ENCODE peak calls at places on chromosome 2, in ten cellular contexts. I is fibroblast of lung; C is left cardiac atrium; P is effector memory CD8-positive, alpha-beta T cell; N is retinal pigment epithelial cell; W is ureter; F is Daoy; M is HTR-8/SVneo; A is CD4-positive, alpha-beta T cell; O is Ammon's horn. X is an unnamed sample.

GRCh38 chr2:118177318-118177717 is 89.0 kb downstream of the INSIG2 start:
- DNase-seq in I (no peak), C (no peak), P (no peak), N (no peak), W (no peak), F (no peak), M (no peak), A (no peak), O (no peak), X (no peak)

GRCh38 chr2:26805241-26805676 is 19.4 kb downstream of the CENPA start:
- DNase-seq in I (peak), C (no peak), P (no peak), N (peak), W (no peak), F (peak), M (peak), A (no peak), O (no peak), X (no peak)

GRCh38 chr2:40554665-40555294 is 102.9 kb upstream of the SLC8A1 start:
- DNase-seq in I (peak), C (peak), P (no peak), N (no peak), W (peak), F (peak), M (peak), A (no peak), O (peak), X (peak)

GRCh38 chr2:175015340-175015739 is 10.2 kb upstream of the CHN1 start:
- DNase-seq in I (no peak), C (no peak), P (no peak), N (no peak), W (no peak), F (no peak), M (no peak), A (no peak), O (no peak), X (peak)

GRCh38 chr2:35428548-35428947 is 927.0 kb upstream of the CRIM1 start:
- DNase-seq in I (no peak), C (peak), P (no peak), N (no peak), W (no peak), F (peak), M (no peak), A (no peak), O (peak), X (peak)

GRCh38 chr2:131146255-131146654 is 41.1 kb downstream of the PLEKHB2 start:
- DNase-seq in I (no peak), C (no peak), P (no peak), N (no peak), W (no peak), F (no peak), M (no peak), A (no peak), O (peak), X (no peak)

GRCh38 chr2:121974919-121975654 is 219.6 kb downstream of the TSN start:
- DNase-seq in I (peak), C (peak), P (peak), N (peak), W (peak), F (peak), M (peak), A (no peak), O (peak), X (peak)

GRCh38 chr2:44083054-44083453 is 85.6 kb upstream of the PPM1B start:
- DNase-seq in I (no peak), C (no peak), P (no peak), N (no peak), W (no peak), F (no peak), M (no peak), A (no peak), O (peak), X (no peak)

GRCh38 chr2:213187833-213188532 is 36.6 kb upstream of the IKZF2 start:
- DNase-seq in I (peak), C (no peak), P (no peak), N (peak), W (no peak), F (peak), M (peak), A (no peak), O (no peak), X (no peak)

GRCh38 chr2:239240480-239240881 is 160.3 kb downstream of the HDAC4 start:
- DNase-seq in I (no peak), C (peak), P (no peak), N (no peak), W (peak), F (no peak), M (no peak), A (no peak), O (peak), X (no peak)

GRCh38 chr2:30262716-30263309 is 31.5 kb downstream of the LBH start:
- DNase-seq in I (no peak), C (no peak), P (no peak), N (no peak), W (no peak), F (no peak), M (no peak), A (no peak), O (no peak), X (no peak)